ENCODE peak calls at places on chromosomes 5 and 9, in seven cellular contexts. J is cerebellum; B is activated naive CD4-positive, alpha-beta T cell; O is fibroblast of gingiva; F is osteocyte; P is stimulated activated CD4-positive, alpha-beta T cell treated with anti-CD3 and anti-CD28 coated beads, TNF-alpha, amount 100 ng/mL, for 48 hours; L is skeletal muscle cell. H is an unnamed sample.

GRCh38 chr5:122076669-122077450 is 1.2 kb downstream of the LOX start:
- DNase-seq in B (no peak), P (peak), O (peak), F (peak), J (no peak), L (peak), H (peak)

GRCh38 chr9:117868594-117868993 is 164.4 kb downstream of the TLR4 start:
- DNase-seq in J (peak), B (no peak), F (no peak), O (no peak), P (no peak), L (no peak), H (no peak)

GRCh38 chr5:57666582-57666981 is 184.0 kb upstream of the ACTBL2 start:
- DNase-seq in O (no peak), P (no peak), F (no peak), L (no peak), B (no peak), J (no peak), H (no peak)

GRCh38 chr5:75509956-75510355 is 1.5 kb downstream of the CERT1 start:
- DNase-seq in P (no peak), J (no peak), B (no peak), O (peak), L (peak), F (no peak), H (peak)

GRCh38 chr5:15260347-15261278 is 239.4 kb upstream of the FBXL7 start:
- DNase-seq in O (no peak), J (no peak), F (no peak), L (no peak), B (no peak), P (no peak), H (no peak)

GRCh38 chr5:174834081-174834480 is 109.7 kb downstream of the MSX2 start:
- DNase-seq in L (no peak), J (no peak), F (no peak), O (no peak), P (no peak), B (no peak), H (no peak)

GRCh38 chr9:11457809-11458785 is 845.3 kb upstream of the PTPRD start:
- DNase-seq in O (no peak), F (no peak), B (no peak), J (no peak), P (no peak), L (no peak), H (no peak)

GRCh38 chr5:55633574-55634203 is 78.4 kb downstream of the SLC38A9 start:
- DNase-seq in F (no peak), J (no peak), P (no peak), O (no peak), L (peak), B (no peak), H (peak)

GRCh38 chr5:155587458-155587857 is 573.9 kb downstream of the KIF4B start:
- DNase-seq in L (no peak), F (no peak), J (no peak), P (no peak), O (no peak), B (no peak), H (no peak)

GRCh38 chr5:68253612-68254341 is 38.2 kb downstream of the PIK3R1 start:
- DNase-seq in O (no peak), J (no peak), L (no peak), P (no peak), B (no peak), F (no peak), H (no peak)

GRCh38 chr5:67187318-67187717 is 9.3 kb downstream of the CD180 start:
- DNase-seq in B (no peak), O (no peak), J (no peak), L (no peak), P (no peak), F (no peak), H (no peak)

GRCh38 chr5:133340002-133340755 is 272.2 kb downstream of the FSTL4 start:
- DNase-seq in P (no peak), F (no peak), L (no peak), B (no peak), O (no peak), J (no peak), H (peak)

GRCh38 chr5:74576941-74577456 is 63.5 kb downstream of the ENC1 start:
- DNase-seq in B (no peak), F (no peak), J (no peak), P (no peak), L (no peak), O (peak), H (peak)

GRCh38 chr5:115274584-115274983 is 11.9 kb upstream of the PGGT1B start:
- DNase-seq in B (no peak), J (no peak), O (no peak), L (no peak), F (no peak), P (no peak), H (no peak)

GRCh38 chr5:155189476-155189875 is 175.9 kb downstream of the KIF4B start:
- DNase-seq in P (no peak), O (no peak), B (no peak), L (no peak), J (no peak), F (no peak), H (no peak)

GRCh38 chr5:177469061-177469628 is 4.3 kb downstream of the DBN1 start:
- DNase-seq in B (no peak), F (no peak), P (no peak), O (no peak), L (no peak), J (peak), H (no peak)

GRCh38 chr9:123322771-123323481 is 33.1 kb upstream of the CRB2 start:
- DNase-seq in J (no peak), P (peak), O (no peak), B (peak), L (no peak), F (no peak), H (no peak)

GRCh38 chr5:176675676-176676360 is 28.5 kb downstream of the TSPAN17 start:
- DNase-seq in P (no peak), J (peak), B (no peak), L (no peak), F (no peak), O (no peak), H (no peak)

H was measured in colonic mucosa.